ENCODE peak calls at places on chromosomes 3 and 15, in six cellular contexts. One of them, this sample, is unnamed.

GRCh38 chr3:188686319-188686718 is 485.5 kb upstream of the TPRG1 start:
- DNase-seq in GM13976: no peak
- DNase-seq in choroid plexus epithelial cell: no peak
- DNase-seq in CD4-positive, alpha-beta T cell: no peak
- DNase-seq in HL-60: peak
- DNase-seq in mucosa of descending colon: no peak
- DNase-seq in this sample: no peak

GRCh38 chr3:114852974-114853373 is 294.1 kb downstream of the ZBTB20 start:
- DNase-seq in GM13976: no peak
- DNase-seq in choroid plexus epithelial cell: no peak
- DNase-seq in CD4-positive, alpha-beta T cell: no peak
- DNase-seq in HL-60: no peak
- DNase-seq in mucosa of descending colon: no peak
- DNase-seq in this sample: no peak

GRCh38 chr3:172217877-172218276 is 178.5 kb downstream of the FNDC3B start:
- DNase-seq in GM13976: no peak
- DNase-seq in choroid plexus epithelial cell: peak
- DNase-seq in CD4-positive, alpha-beta T cell: no peak
- DNase-seq in HL-60: no peak
- DNase-seq in mucosa of descending colon: no peak
- DNase-seq in this sample: peak

GRCh38 chr3:23804441-23805227 is 1.1 kb upstream of the UBE2E1 start:
- DNase-seq in GM13976: no peak
- DNase-seq in choroid plexus epithelial cell: no peak
- DNase-seq in CD4-positive, alpha-beta T cell: no peak
- DNase-seq in HL-60: no peak
- DNase-seq in mucosa of descending colon: no peak
- DNase-seq in this sample: peak

GRCh38 chr3:149128856-149129255 is 582 bp upstream of the HPS3 start:
- DNase-seq in GM13976: no peak
- DNase-seq in choroid plexus epithelial cell: peak
- DNase-seq in CD4-positive, alpha-beta T cell: no peak
- DNase-seq in HL-60: no peak
- DNase-seq in mucosa of descending colon: no peak
- DNase-seq in this sample: peak

GRCh38 chr3:120791958-120792357 is 49.4 kb downstream of the GTF2E1 start:
- DNase-seq in GM13976: no peak
- DNase-seq in choroid plexus epithelial cell: peak
- DNase-seq in CD4-positive, alpha-beta T cell: no peak
- DNase-seq in HL-60: no peak
- DNase-seq in mucosa of descending colon: no peak
- DNase-seq in this sample: peak

GRCh38 chr15:34783986-34784385 is 11.4 kb downstream of the ACTC1 start:
- DNase-seq in GM13976: no peak
- DNase-seq in choroid plexus epithelial cell: no peak
- DNase-seq in CD4-positive, alpha-beta T cell: no peak
- DNase-seq in HL-60: no peak
- DNase-seq in mucosa of descending colon: no peak
- DNase-seq in this sample: peak

GRCh38 chr3:46863261-46863782 is at the start of gene MYL3:
- DNase-seq in GM13976: no peak
- DNase-seq in choroid plexus epithelial cell: no peak
- DNase-seq in CD4-positive, alpha-beta T cell: no peak
- DNase-seq in HL-60: no peak
- DNase-seq in mucosa of descending colon: no peak
- DNase-seq in this sample: no peak

GRCh38 chr15:80070840-80071239 is 11.4 kb downstream of the ZFAND6 start:
- DNase-seq in GM13976: no peak
- DNase-seq in choroid plexus epithelial cell: peak
- DNase-seq in CD4-positive, alpha-beta T cell: no peak
- DNase-seq in HL-60: peak
- DNase-seq in mucosa of descending colon: no peak
- DNase-seq in this sample: peak

GRCh38 chr3:139520028-139520737 is 19.4 kb downstream of the RBP1 start:
- DNase-seq in GM13976: peak
- DNase-seq in choroid plexus epithelial cell: peak
- DNase-seq in CD4-positive, alpha-beta T cell: no peak
- DNase-seq in HL-60: no peak
- DNase-seq in mucosa of descending colon: peak
- DNase-seq in this sample: peak

GRCh38 chr3:146577662-146578061 is 27.5 kb downstream of the PLSCR5 start:
- DNase-seq in GM13976: no peak
- DNase-seq in choroid plexus epithelial cell: peak
- DNase-seq in CD4-positive, alpha-beta T cell: no peak
- DNase-seq in HL-60: peak
- DNase-seq in mucosa of descending colon: no peak
- DNase-seq in this sample: peak

GRCh38 chr15:64010719-64011118 is 35.6 kb downstream of the DAPK2 start:
- DNase-seq in GM13976: peak
- DNase-seq in choroid plexus epithelial cell: peak
- DNase-seq in CD4-positive, alpha-beta T cell: peak
- DNase-seq in HL-60: peak
- DNase-seq in mucosa of descending colon: peak
- DNase-seq in this sample: peak

DNA sequence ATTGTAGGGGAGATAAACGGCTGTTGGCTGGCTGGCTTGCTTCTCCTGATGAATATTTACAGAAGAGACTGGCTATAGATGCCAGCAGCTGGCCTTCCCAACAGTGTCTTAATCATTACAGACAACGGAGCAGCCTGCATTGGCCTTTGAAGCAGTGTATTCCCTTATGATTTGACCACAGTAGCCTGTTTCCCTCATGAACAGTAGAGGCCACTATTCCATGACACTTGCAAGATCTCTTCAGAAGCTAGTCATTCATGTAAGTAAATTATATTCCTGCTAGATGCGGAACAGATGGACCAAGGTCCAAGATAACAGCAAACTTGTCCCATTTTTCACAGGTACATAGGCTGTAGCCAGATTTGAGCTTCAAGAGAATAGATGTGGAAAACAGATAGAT is 47.3 kb downstream of the TMCO5A start:
- DNase-seq in GM13976: no peak
- DNase-seq in choroid plexus epithelial cell: peak
- DNase-seq in CD4-positive, alpha-beta T cell: no peak
- DNase-seq in HL-60: no peak
- DNase-seq in mucosa of descending colon: no peak
- DNase-seq in this sample: peak
- TF ChIP-seq CTCF in GM13976: no peak
- TF ChIP-seq CTCF in choroid plexus epithelial cell: peak
- TF ChIP-seq CTCF in CD4-positive, alpha-beta T cell: no peak
- TF ChIP-seq CTCF in HL-60: peak
- TF ChIP-seq CTCF in mucosa of descending colon: no peak
- TF ChIP-seq CTCF in this sample: peak

DNA sequence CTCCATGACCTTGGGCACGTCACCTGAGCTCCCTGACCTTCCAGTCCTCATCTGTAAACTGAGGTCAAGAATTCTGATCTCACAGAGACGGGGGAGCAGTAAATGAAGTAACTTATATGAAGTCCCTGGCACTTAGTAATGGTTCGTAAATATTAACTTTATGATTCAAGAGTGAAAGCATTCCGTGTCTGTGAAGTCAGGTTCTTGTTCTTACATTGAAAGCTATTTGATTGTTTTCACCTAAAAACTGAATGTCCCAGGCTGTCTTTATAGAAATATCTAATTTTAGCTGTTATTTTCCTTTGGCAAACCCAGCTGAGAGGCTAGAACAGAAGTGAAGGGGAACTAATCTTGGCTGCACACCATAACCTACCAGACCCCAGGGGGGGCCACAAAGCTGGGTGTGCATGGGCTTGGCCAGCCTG is 84.5 kb downstream of the CHSY1 start:
- DNase-seq in GM13976: no peak
- DNase-seq in choroid plexus epithelial cell: peak
- DNase-seq in CD4-positive, alpha-beta T cell: no peak
- DNase-seq in HL-60: no peak
- DNase-seq in mucosa of descending colon: no peak
- DNase-seq in this sample: peak
- TF ChIP-seq CTCF in GM13976: no peak
- TF ChIP-seq CTCF in choroid plexus epithelial cell: no peak
- TF ChIP-seq CTCF in CD4-positive, alpha-beta T cell: no peak
- TF ChIP-seq CTCF in HL-60: no peak
- TF ChIP-seq CTCF in mucosa of descending colon: no peak
- TF ChIP-seq CTCF in this sample: no peak

GRCh38 chr15:88657326-88658069 is 18.7 kb downstream of the ISG20 start:
- DNase-seq in GM13976: peak
- DNase-seq in choroid plexus epithelial cell: peak
- DNase-seq in CD4-positive, alpha-beta T cell: no peak
- DNase-seq in HL-60: peak
- DNase-seq in mucosa of descending colon: no peak
- DNase-seq in this sample: peak
- TF ChIP-seq CTCF in GM13976: peak
- TF ChIP-seq CTCF in choroid plexus epithelial cell: peak
- TF ChIP-seq CTCF in CD4-positive, alpha-beta T cell: peak
- TF ChIP-seq CTCF in HL-60: peak
- TF ChIP-seq CTCF in mucosa of descending colon: peak
- TF ChIP-seq CTCF in this sample: peak

DNA sequence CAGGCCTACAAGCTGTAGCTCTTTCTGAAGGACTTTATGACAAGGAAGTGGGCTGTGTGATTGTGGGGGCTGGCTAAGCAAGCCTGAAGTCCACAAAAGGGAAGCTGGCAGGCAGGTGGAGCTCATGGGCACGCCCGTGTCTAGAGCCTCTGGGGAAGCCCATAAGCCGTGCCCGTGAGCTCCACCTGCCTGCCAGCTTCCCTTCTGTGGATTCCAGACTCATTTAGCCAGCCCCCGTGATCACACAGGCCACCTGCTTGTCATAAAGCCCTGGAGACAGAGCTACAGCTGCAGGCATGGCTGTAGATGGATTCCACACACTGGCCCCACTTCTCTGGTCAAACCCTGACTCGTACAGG is 15.2 kb downstream of the EFCC1 start:
- DNase-seq in GM13976: no peak
- DNase-seq in choroid plexus epithelial cell: no peak
- DNase-seq in CD4-positive, alpha-beta T cell: peak
- DNase-seq in HL-60: peak
- DNase-seq in mucosa of descending colon: peak
- DNase-seq in this sample: no peak
- TF ChIP-seq CTCF in GM13976: no peak
- TF ChIP-seq CTCF in choroid plexus epithelial cell: no peak
- TF ChIP-seq CTCF in CD4-positive, alpha-beta T cell: peak
- TF ChIP-seq CTCF in HL-60: no peak
- TF ChIP-seq CTCF in mucosa of descending colon: peak
- TF ChIP-seq CTCF in this sample: no peak

GRCh38 chr3:62134061-62134496 is 239.3 kb downstream of the FEZF2 start:
- DNase-seq in GM13976: no peak
- DNase-seq in choroid plexus epithelial cell: peak
- DNase-seq in CD4-positive, alpha-beta T cell: no peak
- DNase-seq in HL-60: no peak
- DNase-seq in mucosa of descending colon: peak
- DNase-seq in this sample: peak

GRCh38 chr3:62133015-62133414 is 240.3 kb downstream of the FEZF2 start:
- DNase-seq in GM13976: no peak
- DNase-seq in choroid plexus epithelial cell: no peak
- DNase-seq in CD4-positive, alpha-beta T cell: no peak
- DNase-seq in HL-60: no peak
- DNase-seq in mucosa of descending colon: no peak
- DNase-seq in this sample: no peak

GRCh38 chr3:62132027-62132590 is 241.2 kb downstream of the FEZF2 start:
- DNase-seq in GM13976: no peak
- DNase-seq in choroid plexus epithelial cell: no peak
- DNase-seq in CD4-positive, alpha-beta T cell: no peak
- DNase-seq in HL-60: no peak
- DNase-seq in mucosa of descending colon: no peak
- DNase-seq in this sample: no peak

GRCh38 chr3:62131620-62132019 is 241.7 kb downstream of the FEZF2 start:
- DNase-seq in GM13976: no peak
- DNase-seq in choroid plexus epithelial cell: peak
- DNase-seq in CD4-positive, alpha-beta T cell: no peak
- DNase-seq in HL-60: no peak
- DNase-seq in mucosa of descending colon: no peak
- DNase-seq in this sample: peak

DNA sequence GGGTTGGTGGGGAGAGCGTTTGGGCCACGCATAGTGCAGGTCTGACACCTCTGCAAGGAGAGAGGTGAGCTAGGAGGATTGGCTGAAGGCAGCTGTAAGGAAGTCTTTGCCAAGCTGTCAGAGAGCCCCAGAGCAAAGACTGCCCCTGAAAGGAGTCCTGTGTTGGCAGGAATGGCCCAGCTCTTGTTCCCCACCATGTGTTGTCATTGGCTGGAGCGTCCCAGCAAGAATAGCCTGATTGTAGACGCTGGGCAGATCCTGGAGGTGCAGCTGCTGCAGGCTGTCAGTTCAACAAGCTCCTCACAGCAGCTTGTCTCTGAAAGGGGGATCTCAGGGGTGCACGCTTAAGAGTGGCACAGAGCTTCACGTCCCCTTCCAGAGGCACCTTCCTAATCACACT is 237.6 kb downstream of the FEZF2 start:
- DNase-seq in GM13976: no peak
- DNase-seq in choroid plexus epithelial cell: no peak
- DNase-seq in CD4-positive, alpha-beta T cell: no peak
- DNase-seq in HL-60: no peak
- DNase-seq in mucosa of descending colon: no peak
- DNase-seq in this sample: no peak
- TF ChIP-seq CTCF in GM13976: no peak
- TF ChIP-seq CTCF in choroid plexus epithelial cell: no peak
- TF ChIP-seq CTCF in CD4-positive, alpha-beta T cell: no peak
- TF ChIP-seq CTCF in HL-60: no peak
- TF ChIP-seq CTCF in mucosa of descending colon: no peak
- TF ChIP-seq CTCF in this sample: no peak

GRCh38 chr3:129131465-129132088 is 10.0 kb upstream of the RAB43 start:
- DNase-seq in GM13976: no peak
- DNase-seq in choroid plexus epithelial cell: no peak
- DNase-seq in CD4-positive, alpha-beta T cell: no peak
- DNase-seq in HL-60: no peak
- DNase-seq in mucosa of descending colon: no peak
- DNase-seq in this sample: no peak
- TF ChIP-seq CTCF in GM13976: no peak
- TF ChIP-seq CTCF in choroid plexus epithelial cell: no peak
- TF ChIP-seq CTCF in CD4-positive, alpha-beta T cell: no peak
- TF ChIP-seq CTCF in HL-60: no peak
- TF ChIP-seq CTCF in mucosa of descending colon: no peak
- TF ChIP-seq CTCF in this sample: no peak

GRCh38 chr3:116863270-116863770 is 153.7 kb downstream of the TUSC7 start:
- DNase-seq in GM13976: no peak
- DNase-seq in choroid plexus epithelial cell: no peak
- DNase-seq in CD4-positive, alpha-beta T cell: no peak
- DNase-seq in HL-60: no peak
- DNase-seq in mucosa of descending colon: no peak
- DNase-seq in this sample: no peak

GRCh38 chr3:116864627-116864927 is 155.0 kb downstream of the TUSC7 start:
- DNase-seq in GM13976: no peak
- DNase-seq in choroid plexus epithelial cell: no peak
- DNase-seq in CD4-positive, alpha-beta T cell: no peak
- DNase-seq in HL-60: no peak
- DNase-seq in mucosa of descending colon: no peak
- DNase-seq in this sample: no peak

GRCh38 chr3:116863842-116864626 is 154.5 kb downstream of the TUSC7 start:
- DNase-seq in GM13976: peak
- DNase-seq in choroid plexus epithelial cell: peak
- DNase-seq in CD4-positive, alpha-beta T cell: no peak
- DNase-seq in HL-60: no peak
- DNase-seq in mucosa of descending colon: no peak
- DNase-seq in this sample: peak
- TF ChIP-seq CTCF in GM13976: peak
- TF ChIP-seq CTCF in choroid plexus epithelial cell: peak
- TF ChIP-seq CTCF in CD4-positive, alpha-beta T cell: no peak
- TF ChIP-seq CTCF in HL-60: no peak
- TF ChIP-seq CTCF in mucosa of descending colon: no peak
- TF ChIP-seq CTCF in this sample: peak

GRCh38 chr3:183401678-183402077 is 26.7 kb downstream of the MCF2L2 start:
- DNase-seq in GM13976: no peak
- DNase-seq in choroid plexus epithelial cell: no peak
- DNase-seq in CD4-positive, alpha-beta T cell: no peak
- DNase-seq in HL-60: no peak
- DNase-seq in mucosa of descending colon: no peak
- DNase-seq in this sample: no peak
- TF ChIP-seq CTCF in GM13976: no peak
- TF ChIP-seq CTCF in choroid plexus epithelial cell: no peak
- TF ChIP-seq CTCF in CD4-positive, alpha-beta T cell: no peak
- TF ChIP-seq CTCF in HL-60: no peak
- TF ChIP-seq CTCF in mucosa of descending colon: no peak
- TF ChIP-seq CTCF in this sample: no peak

This sample was measured in cardiac fibroblast.